ENCODE peak calls at places on chromosomes 5 and 9, in nine cellular contexts. One of them, this sample, is unnamed. For H3K4me1, the result is how much of the 10 kb centered on the place peaks cover.

GRCh38 chr9:72271617-72272478 is 93.2 kb downstream of the ZFAND5 start:
- DNase-seq in psoas muscle: no peak
- DNase-seq in effector memory CD4-positive, alpha-beta T cell: peak
- DNase-seq in GM23338: peak
- DNase-seq in left ventricle myocardium inferior: no peak
- DNase-seq in colonic mucosa: peak
- DNase-seq in PC-3: peak
- DNase-seq in mammary epithelial cell: peak
- DNase-seq in CD8-positive, alpha-beta T cell: no peak
- DNase-seq in this sample: no peak

GRCh38 chr5:76099286-76099702 is 16.1 kb downstream of the SV2C start:
- DNase-seq in psoas muscle: no peak
- DNase-seq in effector memory CD4-positive, alpha-beta T cell: no peak
- DNase-seq in GM23338: no peak
- DNase-seq in left ventricle myocardium inferior: no peak
- DNase-seq in colonic mucosa: no peak
- DNase-seq in PC-3: no peak
- DNase-seq in mammary epithelial cell: no peak
- DNase-seq in CD8-positive, alpha-beta T cell: no peak
- DNase-seq in this sample: no peak

GRCh38 chr5:76256116-76256889 is 146.8 kb upstream of the IQGAP2 start:
- DNase-seq in psoas muscle: no peak
- DNase-seq in effector memory CD4-positive, alpha-beta T cell: peak
- DNase-seq in GM23338: peak
- DNase-seq in left ventricle myocardium inferior: no peak
- DNase-seq in colonic mucosa: peak
- DNase-seq in PC-3: peak
- DNase-seq in mammary epithelial cell: peak
- DNase-seq in CD8-positive, alpha-beta T cell: peak
- DNase-seq in this sample: peak

GRCh38 chr5:67105270-67105669 is 91.3 kb downstream of the CD180 start:
- DNase-seq in psoas muscle: no peak
- DNase-seq in effector memory CD4-positive, alpha-beta T cell: no peak
- DNase-seq in GM23338: no peak
- DNase-seq in left ventricle myocardium inferior: no peak
- DNase-seq in colonic mucosa: no peak
- DNase-seq in PC-3: no peak
- DNase-seq in mammary epithelial cell: no peak
- DNase-seq in CD8-positive, alpha-beta T cell: no peak
- DNase-seq in this sample: no peak

GRCh38 chr9:87812375-87813118 is 70.1 kb upstream of the SPATA31E1 start:
- DNase-seq in psoas muscle: no peak
- DNase-seq in effector memory CD4-positive, alpha-beta T cell: no peak
- DNase-seq in GM23338: peak
- DNase-seq in left ventricle myocardium inferior: no peak
- DNase-seq in colonic mucosa: no peak
- DNase-seq in PC-3: peak
- DNase-seq in mammary epithelial cell: peak
- DNase-seq in CD8-positive, alpha-beta T cell: no peak
- DNase-seq in this sample: peak

GRCh38 chr5:132853790-132854189 is 12.5 kb downstream of the GDF9 start:
- DNase-seq in psoas muscle: no peak
- DNase-seq in effector memory CD4-positive, alpha-beta T cell: no peak
- DNase-seq in GM23338: no peak
- DNase-seq in left ventricle myocardium inferior: no peak
- DNase-seq in colonic mucosa: no peak
- DNase-seq in PC-3: no peak
- DNase-seq in mammary epithelial cell: no peak
- DNase-seq in CD8-positive, alpha-beta T cell: no peak
- DNase-seq in this sample: no peak

GRCh38 chr5:157148734-157149615 is 6.3 kb upstream of the MED7 start:
- DNase-seq in psoas muscle: peak
- DNase-seq in effector memory CD4-positive, alpha-beta T cell: peak
- DNase-seq in GM23338: peak
- DNase-seq in left ventricle myocardium inferior: no peak
- DNase-seq in colonic mucosa: peak
- DNase-seq in PC-3: peak
- DNase-seq in mammary epithelial cell: peak
- DNase-seq in CD8-positive, alpha-beta T cell: peak
- DNase-seq in this sample: no peak

GRCh38 chr9:33988219-33988890 is 60.3 kb downstream of the UBAP2 start:
- DNase-seq in psoas muscle: no peak
- DNase-seq in effector memory CD4-positive, alpha-beta T cell: no peak
- DNase-seq in GM23338: no peak
- DNase-seq in left ventricle myocardium inferior: no peak
- DNase-seq in colonic mucosa: no peak
- DNase-seq in PC-3: peak
- DNase-seq in mammary epithelial cell: peak
- DNase-seq in CD8-positive, alpha-beta T cell: no peak
- DNase-seq in this sample: peak

GRCh38 chr5:112420111-112420864 is 1.2 kb upstream of the EPB41L4A start:
- DNase-seq in psoas muscle: peak
- DNase-seq in effector memory CD4-positive, alpha-beta T cell: no peak
- DNase-seq in GM23338: peak
- DNase-seq in left ventricle myocardium inferior: peak
- DNase-seq in colonic mucosa: peak
- DNase-seq in PC-3: peak
- DNase-seq in mammary epithelial cell: peak
- DNase-seq in CD8-positive, alpha-beta T cell: no peak
- DNase-seq in this sample: peak

GRCh38 chr9:91820949-91821880 is 128.8 kb downstream of the ROR2 start:
- DNase-seq in psoas muscle: no peak
- DNase-seq in effector memory CD4-positive, alpha-beta T cell: no peak
- DNase-seq in GM23338: no peak
- DNase-seq in left ventricle myocardium inferior: no peak
- DNase-seq in colonic mucosa: no peak
- DNase-seq in PC-3: peak
- DNase-seq in mammary epithelial cell: peak
- DNase-seq in CD8-positive, alpha-beta T cell: no peak
- DNase-seq in this sample: no peak

GRCh38 chr9:98276907-98277469 is 21.5 kb upstream of the TBC1D2 start:
- DNase-seq in psoas muscle: no peak
- DNase-seq in effector memory CD4-positive, alpha-beta T cell: no peak
- DNase-seq in GM23338: no peak
- DNase-seq in left ventricle myocardium inferior: no peak
- DNase-seq in colonic mucosa: no peak
- DNase-seq in PC-3: no peak
- DNase-seq in mammary epithelial cell: no peak
- DNase-seq in CD8-positive, alpha-beta T cell: no peak
- DNase-seq in this sample: no peak

GRCh38 chr5:96432245-96433065 is 593 bp downstream of the PCSK1 start:
- DNase-seq in psoas muscle: no peak
- DNase-seq in effector memory CD4-positive, alpha-beta T cell: no peak
- DNase-seq in GM23338: peak
- DNase-seq in left ventricle myocardium inferior: no peak
- DNase-seq in colonic mucosa: no peak
- DNase-seq in PC-3: no peak
- DNase-seq in mammary epithelial cell: no peak
- DNase-seq in CD8-positive, alpha-beta T cell: no peak
- DNase-seq in this sample: no peak

GRCh38 chr5:115246361-115246991 is 16.2 kb downstream of the PGGT1B start:
- DNase-seq in psoas muscle: no peak
- DNase-seq in effector memory CD4-positive, alpha-beta T cell: no peak
- DNase-seq in GM23338: peak
- DNase-seq in left ventricle myocardium inferior: no peak
- DNase-seq in colonic mucosa: no peak
- DNase-seq in PC-3: peak
- DNase-seq in mammary epithelial cell: peak
- DNase-seq in CD8-positive, alpha-beta T cell: no peak
- DNase-seq in this sample: no peak

GRCh38 chr9:94851467-94851866 is 125.0 kb downstream of the AOPEP start:
- DNase-seq in psoas muscle: no peak
- DNase-seq in effector memory CD4-positive, alpha-beta T cell: no peak
- DNase-seq in GM23338: no peak
- DNase-seq in left ventricle myocardium inferior: no peak
- DNase-seq in colonic mucosa: no peak
- DNase-seq in PC-3: no peak
- DNase-seq in mammary epithelial cell: no peak
- DNase-seq in CD8-positive, alpha-beta T cell: no peak
- DNase-seq in this sample: no peak

GRCh38 chr9:95980262-95981125 is 105.0 kb downstream of the ERCC6L2 start:
- DNase-seq in psoas muscle: no peak
- DNase-seq in effector memory CD4-positive, alpha-beta T cell: no peak
- DNase-seq in GM23338: no peak
- DNase-seq in left ventricle myocardium inferior: no peak
- DNase-seq in colonic mucosa: no peak
- DNase-seq in PC-3: no peak
- DNase-seq in mammary epithelial cell: no peak
- DNase-seq in CD8-positive, alpha-beta T cell: no peak
- DNase-seq in this sample: no peak

GRCh38 chr9:3746296-3747275 is 220.8 kb upstream of the RFX3 start:
- DNase-seq in psoas muscle: no peak
- DNase-seq in effector memory CD4-positive, alpha-beta T cell: no peak
- DNase-seq in GM23338: no peak
- DNase-seq in left ventricle myocardium inferior: no peak
- DNase-seq in colonic mucosa: no peak
- DNase-seq in PC-3: peak
- DNase-seq in mammary epithelial cell: peak
- DNase-seq in CD8-positive, alpha-beta T cell: no peak
- DNase-seq in this sample: peak

GRCh38 chr5:116671211-116671736 is 96.7 kb upstream of the SEMA6A start:
- DNase-seq in psoas muscle: no peak
- DNase-seq in effector memory CD4-positive, alpha-beta T cell: no peak
- DNase-seq in GM23338: no peak
- DNase-seq in left ventricle myocardium inferior: no peak
- DNase-seq in colonic mucosa: no peak
- DNase-seq in PC-3: no peak
- DNase-seq in mammary epithelial cell: no peak
- DNase-seq in CD8-positive, alpha-beta T cell: no peak
- DNase-seq in this sample: no peak

GRCh38 chr9:71955300-71955915 is 44.0 kb downstream of the C9orf85 start:
- DNase-seq in psoas muscle: no peak
- DNase-seq in effector memory CD4-positive, alpha-beta T cell: no peak
- DNase-seq in GM23338: no peak
- DNase-seq in left ventricle myocardium inferior: no peak
- DNase-seq in colonic mucosa: no peak
- DNase-seq in PC-3: no peak
- DNase-seq in mammary epithelial cell: no peak
- DNase-seq in CD8-positive, alpha-beta T cell: no peak
- DNase-seq in this sample: no peak

GRCh38 chr9:96777539-96777864 is 385 bp downstream of the ZNF510 start:
- DNase-seq in psoas muscle: no peak
- DNase-seq in effector memory CD4-positive, alpha-beta T cell: no peak
- DNase-seq in GM23338: peak
- DNase-seq in left ventricle myocardium inferior: no peak
- DNase-seq in colonic mucosa: no peak
- DNase-seq in PC-3: no peak
- DNase-seq in mammary epithelial cell: no peak
- DNase-seq in CD8-positive, alpha-beta T cell: no peak
- DNase-seq in this sample: no peak

DNA sequence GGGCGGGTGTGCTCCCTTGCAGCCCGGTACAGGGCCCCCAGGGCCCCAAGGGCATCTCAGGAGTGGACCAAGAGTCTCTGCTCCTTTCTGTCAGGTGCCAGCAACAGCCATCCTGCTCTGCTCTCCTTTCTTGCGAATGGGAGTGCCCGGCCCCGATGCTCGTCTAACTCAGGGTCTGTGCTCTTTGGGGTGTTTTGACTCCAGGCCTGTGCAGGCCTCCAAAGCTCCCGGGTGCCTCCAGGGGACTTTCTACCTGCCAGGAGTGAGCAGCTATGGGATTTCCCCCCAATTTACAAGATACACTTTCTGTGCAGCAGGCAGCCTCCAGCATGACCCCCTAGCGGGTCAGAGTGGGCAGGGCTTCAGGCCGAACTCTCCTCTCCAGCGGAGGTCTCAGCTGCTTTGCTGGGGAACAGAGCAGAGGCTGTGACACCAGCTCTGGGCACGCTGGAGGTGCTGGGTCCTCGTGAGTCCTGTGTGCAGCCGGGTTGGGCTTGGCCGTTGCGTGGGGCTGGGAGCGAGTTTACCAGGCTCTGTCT is 3.0 kb downstream of the NRARP start:
- DNase-seq in psoas muscle: no peak
- DNase-seq in effector memory CD4-positive, alpha-beta T cell: no peak
- DNase-seq in GM23338: peak
- DNase-seq in left ventricle myocardium inferior: no peak
- DNase-seq in colonic mucosa: peak
- DNase-seq in PC-3: no peak
- DNase-seq in mammary epithelial cell: no peak
- DNase-seq in CD8-positive, alpha-beta T cell: no peak
- DNase-seq in this sample: no peak
- H3K4me1 ChIP-seq in psoas muscle: under half
- H3K4me1 ChIP-seq in effector memory CD4-positive, alpha-beta T cell: under half
- H3K4me1 ChIP-seq in GM23338: under half
- H3K4me1 ChIP-seq in left ventricle myocardium inferior: half or more
- H3K4me1 ChIP-seq in colonic mucosa: under half
- H3K4me1 ChIP-seq in PC-3: under half
- H3K4me1 ChIP-seq in mammary epithelial cell: under half
- H3K4me1 ChIP-seq in CD8-positive, alpha-beta T cell: under half
- H3K4me1 ChIP-seq in this sample: under half

GRCh38 chr5:139665626-139666025 is 17.5 kb downstream of the CXXC5 start:
- DNase-seq in psoas muscle: no peak
- DNase-seq in effector memory CD4-positive, alpha-beta T cell: no peak
- DNase-seq in GM23338: no peak
- DNase-seq in left ventricle myocardium inferior: no peak
- DNase-seq in colonic mucosa: no peak
- DNase-seq in PC-3: no peak
- DNase-seq in mammary epithelial cell: no peak
- DNase-seq in CD8-positive, alpha-beta T cell: no peak
- DNase-seq in this sample: no peak
- H3K4me1 ChIP-seq in psoas muscle: half or more
- H3K4me1 ChIP-seq in effector memory CD4-positive, alpha-beta T cell: under half
- H3K4me1 ChIP-seq in GM23338: under half
- H3K4me1 ChIP-seq in left ventricle myocardium inferior: half or more
- H3K4me1 ChIP-seq in colonic mucosa: under half
- H3K4me1 ChIP-seq in PC-3: under half
- H3K4me1 ChIP-seq in mammary epithelial cell: half or more
- H3K4me1 ChIP-seq in CD8-positive, alpha-beta T cell: under half
- H3K4me1 ChIP-seq in this sample: under half

GRCh38 chr5:17248999-17249634 is 31.7 kb downstream of the BASP1 start:
- DNase-seq in psoas muscle: no peak
- DNase-seq in effector memory CD4-positive, alpha-beta T cell: no peak
- DNase-seq in GM23338: no peak
- DNase-seq in left ventricle myocardium inferior: no peak
- DNase-seq in colonic mucosa: no peak
- DNase-seq in PC-3: peak
- DNase-seq in mammary epithelial cell: peak
- DNase-seq in CD8-positive, alpha-beta T cell: no peak
- DNase-seq in this sample: peak
- H3K4me1 ChIP-seq in psoas muscle: under half
- H3K4me1 ChIP-seq in effector memory CD4-positive, alpha-beta T cell: under half
- H3K4me1 ChIP-seq in GM23338: under half
- H3K4me1 ChIP-seq in left ventricle myocardium inferior: under half
- H3K4me1 ChIP-seq in colonic mucosa: under half
- H3K4me1 ChIP-seq in PC-3: half or more
- H3K4me1 ChIP-seq in mammary epithelial cell: under half
- H3K4me1 ChIP-seq in CD8-positive, alpha-beta T cell: under half
- H3K4me1 ChIP-seq in this sample: under half

DNA sequence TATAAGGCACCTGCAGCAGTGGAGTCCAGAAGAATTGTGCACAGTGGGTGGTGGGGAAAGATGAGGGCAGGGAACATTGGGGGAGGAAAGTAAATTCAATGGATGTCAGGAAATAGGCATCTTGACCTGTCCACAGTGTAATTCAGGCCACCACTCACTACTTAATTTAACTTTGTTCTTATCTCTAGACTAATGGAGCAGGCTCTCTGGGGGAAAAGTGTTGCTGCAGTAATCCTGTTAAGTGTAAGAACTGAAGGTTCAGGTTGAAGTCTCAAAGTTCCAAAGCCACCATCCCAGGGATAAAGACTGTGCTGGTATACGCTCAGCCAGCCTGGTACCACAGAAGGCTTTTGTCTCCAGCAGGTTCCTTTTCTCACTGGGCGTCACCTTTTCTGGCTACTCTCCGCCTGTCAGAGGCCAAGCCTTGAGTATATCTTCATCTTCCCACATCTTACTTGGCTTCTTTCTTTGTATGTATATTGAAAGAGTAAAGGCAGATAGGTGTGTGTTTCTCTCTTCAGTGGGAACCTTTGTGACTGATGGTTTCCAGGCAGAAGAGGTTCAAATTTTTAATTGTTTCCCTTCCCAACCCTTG is 150.9 kb upstream of the DMRT1 start:
- DNase-seq in psoas muscle: no peak
- DNase-seq in effector memory CD4-positive, alpha-beta T cell: no peak
- DNase-seq in GM23338: no peak
- DNase-seq in left ventricle myocardium inferior: no peak
- DNase-seq in colonic mucosa: no peak
- DNase-seq in PC-3: no peak
- DNase-seq in mammary epithelial cell: no peak
- DNase-seq in CD8-positive, alpha-beta T cell: no peak
- DNase-seq in this sample: no peak
- H3K4me1 ChIP-seq in psoas muscle: under half
- H3K4me1 ChIP-seq in effector memory CD4-positive, alpha-beta T cell: under half
- H3K4me1 ChIP-seq in GM23338: under half
- H3K4me1 ChIP-seq in left ventricle myocardium inferior: half or more
- H3K4me1 ChIP-seq in colonic mucosa: under half
- H3K4me1 ChIP-seq in PC-3: under half
- H3K4me1 ChIP-seq in mammary epithelial cell: half or more
- H3K4me1 ChIP-seq in CD8-positive, alpha-beta T cell: under half
- H3K4me1 ChIP-seq in this sample: under half

This sample was measured in foreskin keratinocyte.